ENCODE peak calls at places on chromosomes 16 and 17, in four cellular contexts. W is Right ventricle myocardium superior; C is CD4-positive, CD25-positive, alpha-beta regulatory T cell; I is stimulated activated naive CD8-positive, alpha-beta T cell treated with anti-CD3 and anti-CD28 coated beads, Interleukin-15, Interleukin-2, amounts not matched to agents 100 U/mL and 50 U/mL, for 24 hours. B is an unnamed sample.

GRCh38 chr16:5064915-5065314 is 841 bp downstream of the C16orf89 start:
- ATAC-seq in W (no peak), C (no peak), I (no peak), B (no peak)

GRCh38 chr17:46876353-46876887 is 25.0 kb downstream of the WNT9B start:
- ATAC-seq in W (peak), C (no peak), I (no peak), B (peak)

GRCh38 chr17:40303706-40304450 is 5.1 kb upstream of the RARA start:
- ATAC-seq in W (peak), C (no peak), I (no peak), B (no peak)

GRCh38 chr17:6479626-6480324 is 35.5 kb downstream of the PIMREG start:
- ATAC-seq in W (no peak), C (no peak), I (no peak), B (peak)

GRCh38 chr16:89200124-89200849 is at the start of gene SLC22A31:
- ATAC-seq in W (no peak), C (no peak), I (no peak), B (no peak)

GRCh38 chr17:40167685-40168261 is 9.5 kb upstream of the RAPGEFL1 start:
- ATAC-seq in W (no peak), C (no peak), I (no peak), B (no peak)

GRCh38 chr16:81497690-81498089 is 53.1 kb downstream of the CMIP start:
- ATAC-seq in W (peak), C (peak), I (no peak), B (peak)

GRCh38 chr16:67552476-67552875 is 9.8 kb upstream of the CTCF start:
- ATAC-seq in W (peak), C (no peak), I (no peak), B (no peak)

GRCh38 chr17:32342603-32343325 is 791 bp upstream of the C17orf75 start:
- ATAC-seq in W (no peak), C (no peak), I (no peak), B (no peak)

GRCh38 chr17:76880268-76880667 is 12.1 kb downstream of the MGAT5B start:
- ATAC-seq in W (no peak), C (no peak), I (no peak), B (no peak)

GRCh38 chr16:1009358-1010150 is 28.0 kb downstream of the SOX8 start:
- ATAC-seq in W (no peak), C (no peak), I (no peak), B (no peak)

GRCh38 chr16:24776486-24777220 is 47.2 kb downstream of the TNRC6A start:
- ATAC-seq in W (peak), C (no peak), I (no peak), B (no peak)

GRCh38 chr17:29918016-29918415 is 12.0 kb downstream of the SSH2 start:
- ATAC-seq in W (no peak), C (no peak), I (no peak), B (no peak)

GRCh38 chr17:58352843-58353719 is 1.1 kb upstream of the SUPT4H1 start:
- ATAC-seq in W (peak), C (no peak), I (no peak), B (peak)

GRCh38 chr17:66985338-66985737 is 20.8 kb downstream of the CACNG4 start:
- ATAC-seq in W (no peak), C (no peak), I (peak), B (no peak)

GRCh38 chr17:76276461-76277299 is 11.5 kb downstream of the UBALD2 start:
- ATAC-seq in W (no peak), C (no peak), I (no peak), B (no peak)

GRCh38 chr17:61489719-61490490 is 37.7 kb downstream of the TBX4 start:
- ATAC-seq in W (no peak), C (no peak), I (no peak), B (no peak)

GRCh38 chr17:3693829-3694231 is 2.1 kb downstream of the P2RX5 start:
- ATAC-seq in W (no peak), C (no peak), I (peak), B (peak)